ENCODE peak calls at places on chromosome 19, in five cellular contexts. One of them, this sample, is unnamed.

GRCh38 chr19:10430505-10431253 is 10.3 kb downstream of the PDE4A start:
- DNase-seq in stimulated activated naive B cell treated with anti-CD40 and anti-IgM and Interleukin-4, amounts not matched to agents 10 μg/mL and 1 μg/mL and 100 μg/mL, for 72 hours: no peak
- DNase-seq in HTR-8/SVneo: no peak
- DNase-seq in GDM1: no peak
- DNase-seq in NCI-H1417: no peak
- DNase-seq in this sample: no peak

GRCh38 chr19:34172661-34173144 is 399 bp downstream of the LSM14A start:
- DNase-seq in stimulated activated naive B cell treated with anti-CD40 and anti-IgM and Interleukin-4, amounts not matched to agents 10 μg/mL and 1 μg/mL and 100 μg/mL, for 72 hours: no peak
- DNase-seq in HTR-8/SVneo: no peak
- DNase-seq in GDM1: no peak
- DNase-seq in NCI-H1417: peak; percentile 66
- DNase-seq in this sample: no peak

GRCh38 chr19:30224689-30225606 is 147.2 kb upstream of the ZNF536 start:
- DNase-seq in stimulated activated naive B cell treated with anti-CD40 and anti-IgM and Interleukin-4, amounts not matched to agents 10 μg/mL and 1 μg/mL and 100 μg/mL, for 72 hours: no peak
- DNase-seq in HTR-8/SVneo: no peak
- DNase-seq in GDM1: no peak
- DNase-seq in NCI-H1417: no peak
- DNase-seq in this sample: no peak

GRCh38 chr19:44260343-44260681 is 626 bp downstream of the ZNF233 start:
- DNase-seq in stimulated activated naive B cell treated with anti-CD40 and anti-IgM and Interleukin-4, amounts not matched to agents 10 μg/mL and 1 μg/mL and 100 μg/mL, for 72 hours: no peak
- DNase-seq in HTR-8/SVneo: no peak
- DNase-seq in GDM1: no peak
- DNase-seq in NCI-H1417: no peak
- DNase-seq in this sample: no peak

GRCh38 chr19:50723735-50724521 is 764 bp downstream of the CLEC11A start:
- DNase-seq in stimulated activated naive B cell treated with anti-CD40 and anti-IgM and Interleukin-4, amounts not matched to agents 10 μg/mL and 1 μg/mL and 100 μg/mL, for 72 hours: no peak
- DNase-seq in HTR-8/SVneo: no peak
- DNase-seq in GDM1: no peak
- DNase-seq in NCI-H1417: no peak
- DNase-seq in this sample: no peak

GRCh38 chr19:16540948-16541347 is 1.3 kb downstream of the CHERP start:
- DNase-seq in stimulated activated naive B cell treated with anti-CD40 and anti-IgM and Interleukin-4, amounts not matched to agents 10 μg/mL and 1 μg/mL and 100 μg/mL, for 72 hours: no peak
- DNase-seq in HTR-8/SVneo: no peak
- DNase-seq in GDM1: no peak
- DNase-seq in NCI-H1417: no peak
- DNase-seq in this sample: no peak

GRCh38 chr19:31501427-31502195 is 152.4 kb upstream of the TSHZ3 start:
- DNase-seq in stimulated activated naive B cell treated with anti-CD40 and anti-IgM and Interleukin-4, amounts not matched to agents 10 μg/mL and 1 μg/mL and 100 μg/mL, for 72 hours: no peak
- DNase-seq in HTR-8/SVneo: no peak
- DNase-seq in GDM1: no peak
- DNase-seq in NCI-H1417: no peak
- DNase-seq in this sample: no peak

GRCh38 chr19:1131718-1132552 is 28.1 kb downstream of the GPX4 start:
- DNase-seq in stimulated activated naive B cell treated with anti-CD40 and anti-IgM and Interleukin-4, amounts not matched to agents 10 μg/mL and 1 μg/mL and 100 μg/mL, for 72 hours: peak; percentile 82
- DNase-seq in HTR-8/SVneo: peak; percentile 59
- DNase-seq in GDM1: peak; percentile 69
- DNase-seq in NCI-H1417: no peak
- DNase-seq in this sample: no peak